ENCODE peak calls at places on chromosomes 2 and 18, in six cellular contexts. One of them, this sample, is unnamed.

GRCh38 chr2:179355881-179356280 is 91.2 kb upstream of the SESTD1 start:
- DNase-seq in neural crest cell: no peak
- DNase-seq in A172: peak; percentile 8
- DNase-seq in NCI-H2081 treated with DMSO at 0.1 percent for 48 hours: no peak
- DNase-seq in fibroblast of pulmonary artery: peak; percentile 36
- DNase-seq in NCI-H2029: no peak
- DNase-seq in this sample: no peak

GRCh38 chr2:37576831-37577230 is 94.6 kb downstream of the CDC42EP3 start:
- DNase-seq in neural crest cell: no peak
- DNase-seq in A172: no peak
- DNase-seq in NCI-H2081 treated with DMSO at 0.1 percent for 48 hours: no peak
- DNase-seq in fibroblast of pulmonary artery: peak; percentile 62
- DNase-seq in NCI-H2029: no peak
- DNase-seq in this sample: no peak

GRCh38 chr2:56889738-56890137 is 705.9 kb downstream of the CCDC85A start:
- DNase-seq in neural crest cell: no peak
- DNase-seq in A172: no peak
- DNase-seq in NCI-H2081 treated with DMSO at 0.1 percent for 48 hours: no peak
- DNase-seq in fibroblast of pulmonary artery: no peak
- DNase-seq in NCI-H2029: no peak
- DNase-seq in this sample: peak; percentile 1

GRCh38 chr2:112275887-112276773 is 733 bp downstream of the ZC3H6 start:
- DNase-seq in neural crest cell: peak; percentile 69
- DNase-seq in A172: peak; percentile 74
- DNase-seq in NCI-H2081 treated with DMSO at 0.1 percent for 48 hours: peak; percentile 20
- DNase-seq in fibroblast of pulmonary artery: peak; percentile 92
- DNase-seq in NCI-H2029: peak; percentile 86
- DNase-seq in this sample: peak; percentile 84

GRCh38 chr2:22517141-22517540 is 867.8 kb upstream of the KLHL29 start:
- DNase-seq in neural crest cell: no peak
- DNase-seq in A172: no peak
- DNase-seq in NCI-H2081 treated with DMSO at 0.1 percent for 48 hours: no peak
- DNase-seq in fibroblast of pulmonary artery: no peak
- DNase-seq in NCI-H2029: no peak
- DNase-seq in this sample: no peak

GRCh38 chr2:112031916-112032582 is 23.0 kb upstream of the TMEM87B start:
- DNase-seq in neural crest cell: no peak
- DNase-seq in A172: no peak
- DNase-seq in NCI-H2081 treated with DMSO at 0.1 percent for 48 hours: no peak
- DNase-seq in fibroblast of pulmonary artery: peak; percentile 24
- DNase-seq in NCI-H2029: no peak
- DNase-seq in this sample: peak; percentile 52

GRCh38 chr2:11248-11941 is 34.9 kb downstream of the FAM110C start:
- DNase-seq in neural crest cell: peak; percentile 88
- DNase-seq in A172: peak; percentile 21
- DNase-seq in NCI-H2081 treated with DMSO at 0.1 percent for 48 hours: no peak
- DNase-seq in fibroblast of pulmonary artery: peak; percentile 29
- DNase-seq in NCI-H2029: peak; percentile 75
- DNase-seq in this sample: peak; percentile 70

GRCh38 chr2:132439703-132440398 is 23.2 kb downstream of the GPR39 start:
- DNase-seq in neural crest cell: no peak
- DNase-seq in A172: peak; percentile 53
- DNase-seq in NCI-H2081 treated with DMSO at 0.1 percent for 48 hours: no peak
- DNase-seq in fibroblast of pulmonary artery: peak; percentile 32
- DNase-seq in NCI-H2029: peak; percentile 41
- DNase-seq in this sample: peak; percentile 68

GRCh38 chr2:135650721-135651120 is 90.9 kb upstream of the UBXN4 start:
- DNase-seq in neural crest cell: no peak
- DNase-seq in A172: no peak
- DNase-seq in NCI-H2081 treated with DMSO at 0.1 percent for 48 hours: no peak
- DNase-seq in fibroblast of pulmonary artery: no peak
- DNase-seq in NCI-H2029: no peak
- DNase-seq in this sample: no peak

GRCh38 chr2:169715379-169716228 is 18.0 kb upstream of the KLHL23 start:
- DNase-seq in neural crest cell: no peak
- DNase-seq in A172: no peak
- DNase-seq in NCI-H2081 treated with DMSO at 0.1 percent for 48 hours: no peak
- DNase-seq in fibroblast of pulmonary artery: no peak
- DNase-seq in NCI-H2029: peak; percentile 46
- DNase-seq in this sample: no peak

GRCh38 chr18:79507076-79507545 is 111.4 kb downstream of the NFATC1 start:
- DNase-seq in neural crest cell: no peak
- DNase-seq in A172: no peak
- DNase-seq in NCI-H2081 treated with DMSO at 0.1 percent for 48 hours: no peak
- DNase-seq in fibroblast of pulmonary artery: peak; percentile 81
- DNase-seq in NCI-H2029: no peak
- DNase-seq in this sample: no peak

GRCh38 chr2:74889159-74889558 is 55.2 kb downstream of the HK2 start:
- DNase-seq in neural crest cell: no peak
- DNase-seq in A172: no peak
- DNase-seq in NCI-H2081 treated with DMSO at 0.1 percent for 48 hours: no peak
- DNase-seq in fibroblast of pulmonary artery: no peak
- DNase-seq in NCI-H2029: no peak
- DNase-seq in this sample: no peak

GRCh38 chr18:50465211-50466153 is 90.6 kb downstream of the SKA1 start:
- DNase-seq in neural crest cell: no peak
- DNase-seq in A172: no peak
- DNase-seq in NCI-H2081 treated with DMSO at 0.1 percent for 48 hours: no peak
- DNase-seq in fibroblast of pulmonary artery: no peak
- DNase-seq in NCI-H2029: no peak
- DNase-seq in this sample: no peak

GRCh38 chr18:41569867-41570266 is 385.2 kb upstream of the PIK3C3 start:
- DNase-seq in neural crest cell: no peak
- DNase-seq in A172: no peak
- DNase-seq in NCI-H2081 treated with DMSO at 0.1 percent for 48 hours: no peak
- DNase-seq in fibroblast of pulmonary artery: no peak
- DNase-seq in NCI-H2029: no peak
- DNase-seq in this sample: no peak

GRCh38 chr18:31156831-31157763 is 5.6 kb downstream of the DSC1 start:
- DNase-seq in neural crest cell: no peak
- DNase-seq in A172: no peak
- DNase-seq in NCI-H2081 treated with DMSO at 0.1 percent for 48 hours: no peak
- DNase-seq in fibroblast of pulmonary artery: peak; percentile 46
- DNase-seq in NCI-H2029: no peak
- DNase-seq in this sample: no peak

GRCh38 chr2:189580267-189580661 is 322 bp downstream of the SLC40A1 start:
- DNase-seq in neural crest cell: peak; percentile 20
- DNase-seq in A172: no peak
- DNase-seq in NCI-H2081 treated with DMSO at 0.1 percent for 48 hours: no peak
- DNase-seq in fibroblast of pulmonary artery: no peak
- DNase-seq in NCI-H2029: no peak
- DNase-seq in this sample: no peak

GRCh38 chr2:55616509-55617159 is 788 bp downstream of the PPP4R3B start:
- DNase-seq in neural crest cell: no peak
- DNase-seq in A172: peak; percentile 55
- DNase-seq in NCI-H2081 treated with DMSO at 0.1 percent for 48 hours: no peak
- DNase-seq in fibroblast of pulmonary artery: peak; percentile 70
- DNase-seq in NCI-H2029: peak; percentile 71
- DNase-seq in this sample: peak; percentile 51

GRCh38 chr18:45517181-45517741 is 98.0 kb upstream of the SLC14A2 start:
- DNase-seq in neural crest cell: no peak
- DNase-seq in A172: peak; percentile 21
- DNase-seq in NCI-H2081 treated with DMSO at 0.1 percent for 48 hours: no peak
- DNase-seq in fibroblast of pulmonary artery: no peak
- DNase-seq in NCI-H2029: no peak
- DNase-seq in this sample: no peak

GRCh38 chr18:78512080-78512601 is 467.5 kb upstream of the SALL3 start:
- DNase-seq in neural crest cell: no peak
- DNase-seq in A172: no peak
- DNase-seq in NCI-H2081 treated with DMSO at 0.1 percent for 48 hours: no peak
- DNase-seq in fibroblast of pulmonary artery: no peak
- DNase-seq in NCI-H2029: no peak
- DNase-seq in this sample: no peak

GRCh38 chr2:59288771-59289170 is 1047.6 kb upstream of the FANCL start:
- DNase-seq in neural crest cell: no peak
- DNase-seq in A172: no peak
- DNase-seq in NCI-H2081 treated with DMSO at 0.1 percent for 48 hours: no peak
- DNase-seq in fibroblast of pulmonary artery: no peak
- DNase-seq in NCI-H2029: no peak
- DNase-seq in this sample: no peak

GRCh38 chr2:203951366-203951902 is 14.9 kb downstream of the ICOS start:
- DNase-seq in neural crest cell: no peak
- DNase-seq in A172: no peak
- DNase-seq in NCI-H2081 treated with DMSO at 0.1 percent for 48 hours: no peak
- DNase-seq in fibroblast of pulmonary artery: no peak
- DNase-seq in NCI-H2029: no peak
- DNase-seq in this sample: no peak

GRCh38 chr18:77346446-77346845 is 96.8 kb downstream of the GALR1 start:
- DNase-seq in neural crest cell: no peak
- DNase-seq in A172: peak; percentile 27
- DNase-seq in NCI-H2081 treated with DMSO at 0.1 percent for 48 hours: no peak
- DNase-seq in fibroblast of pulmonary artery: peak; percentile 11
- DNase-seq in NCI-H2029: no peak
- DNase-seq in this sample: no peak

GRCh38 chr18:23077493-23078256 is 57.6 kb upstream of the CABLES1 start:
- DNase-seq in neural crest cell: no peak
- DNase-seq in A172: peak; percentile 23
- DNase-seq in NCI-H2081 treated with DMSO at 0.1 percent for 48 hours: no peak
- DNase-seq in fibroblast of pulmonary artery: peak; percentile 35
- DNase-seq in NCI-H2029: no peak
- DNase-seq in this sample: peak; percentile 59

GRCh38 chr2:216777637-216778273 is 82.1 kb downstream of the TNP1 start:
- DNase-seq in neural crest cell: peak; percentile 19
- DNase-seq in A172: peak; percentile 92
- DNase-seq in NCI-H2081 treated with DMSO at 0.1 percent for 48 hours: peak; percentile 72
- DNase-seq in fibroblast of pulmonary artery: peak; percentile 55
- DNase-seq in NCI-H2029: peak; percentile 81
- DNase-seq in this sample: peak; percentile 88

GRCh38 chr2:172427990-172428840 is 829 bp downstream of the ITGA6 start:
- DNase-seq in neural crest cell: peak; percentile 29
- DNase-seq in A172: no peak
- DNase-seq in NCI-H2081 treated with DMSO at 0.1 percent for 48 hours: no peak
- DNase-seq in fibroblast of pulmonary artery: no peak
- DNase-seq in NCI-H2029: no peak
- DNase-seq in this sample: peak; percentile 39

GRCh38 chr2:219174801-219175200 is 1.9 kb downstream of the CNPPD1 start:
- DNase-seq in neural crest cell: no peak
- DNase-seq in A172: no peak
- DNase-seq in NCI-H2081 treated with DMSO at 0.1 percent for 48 hours: no peak
- DNase-seq in fibroblast of pulmonary artery: no peak
- DNase-seq in NCI-H2029: no peak
- DNase-seq in this sample: no peak

GRCh38 chr18:62450546-62451395 is 72.1 kb upstream of the ZCCHC2 start:
- DNase-seq in neural crest cell: no peak
- DNase-seq in A172: peak; percentile 90
- DNase-seq in NCI-H2081 treated with DMSO at 0.1 percent for 48 hours: no peak
- DNase-seq in fibroblast of pulmonary artery: peak; percentile 67
- DNase-seq in NCI-H2029: peak; percentile 47
- DNase-seq in this sample: peak; percentile 81

GRCh38 chr2:237488901-237489860 is 2.1 kb downstream of the MLPH start:
- DNase-seq in neural crest cell: no peak
- DNase-seq in A172: peak; percentile 92
- DNase-seq in NCI-H2081 treated with DMSO at 0.1 percent for 48 hours: no peak
- DNase-seq in fibroblast of pulmonary artery: no peak
- DNase-seq in NCI-H2029: peak; percentile 51
- DNase-seq in this sample: no peak

GRCh38 chr2:109124982-109125594 is 3.9 kb upstream of the SH3RF3 start:
- DNase-seq in neural crest cell: no peak
- DNase-seq in A172: peak; percentile 66
- DNase-seq in NCI-H2081 treated with DMSO at 0.1 percent for 48 hours: no peak
- DNase-seq in fibroblast of pulmonary artery: no peak
- DNase-seq in NCI-H2029: no peak
- DNase-seq in this sample: no peak

GRCh38 chr18:33467531-33467930 is 27.0 kb upstream of the CCDC178 start:
- DNase-seq in neural crest cell: no peak
- DNase-seq in A172: no peak
- DNase-seq in NCI-H2081 treated with DMSO at 0.1 percent for 48 hours: no peak
- DNase-seq in fibroblast of pulmonary artery: peak; percentile 33
- DNase-seq in NCI-H2029: no peak
- DNase-seq in this sample: no peak

This sample was measured in A673.